ENCODE peak calls at places on chromosomes 5 and 9, in ten cellular contexts. B is ovary, H is uterus, O is HepG2, M is esophagus muscularis mucosa, K is A549, Y is tibial nerve, W is transverse colon, T is prostate gland, Q is K562. E is an unnamed sample.

GRCh38 chr9:7289773-7290172 is 509.8 kb downstream of the DMAC1 start:
- DNase-seq in K (no peak), Q (no peak), O (no peak), Y (no peak), B (no peak), M (no peak), W (no peak), T (no peak), H (no peak), E (no peak)

GRCh38 chr5:39394946-39395345 is 29.8 kb downstream of the DAB2 start:
- DNase-seq in M (no peak), T (no peak), H (no peak), Q (no peak), B (no peak), W (no peak), O (no peak), Y (no peak), K (no peak), E (no peak)

GRCh38 chr9:68546596-68547390 is 6.1 kb upstream of the TMEM252 start:
- DNase-seq in T (no peak), B (no peak), Y (peak), Q (no peak), W (no peak), H (no peak), K (no peak), M (no peak), O (peak), E (no peak)

GRCh38 chr5:138212828-138213160 is 329 bp downstream of the CDC23 start:
- DNase-seq in Y (peak), T (no peak), W (peak), Q (peak), H (no peak), B (no peak), K (peak), O (no peak), M (no peak), E (no peak)

GRCh38 chr9:76716270-76716669 is 48.0 kb upstream of the PCA3 start:
- DNase-seq in K (no peak), B (no peak), T (no peak), M (no peak), H (no peak), Q (no peak), Y (no peak), O (no peak), W (no peak), E (no peak)

GRCh38 chr5:74199005-74199404 is 441.5 kb downstream of the ENC1 start:
- DNase-seq in K (no peak), Y (no peak), B (no peak), Q (no peak), M (no peak), H (no peak), O (no peak), T (no peak), W (no peak), E (no peak)

GRCh38 chr5:93055971-93056370 is 525.0 kb downstream of the NR2F1-AS1 start:
- DNase-seq in O (no peak), H (no peak), B (no peak), M (no peak), W (no peak), K (no peak), T (no peak), Y (no peak), Q (no peak), E (no peak)

GRCh38 chr9:72292874-72293607 is 72.0 kb downstream of the ZFAND5 start:
- DNase-seq in H (no peak), W (peak), M (no peak), T (peak), B (no peak), Y (peak), O (no peak), K (peak), Q (no peak), E (peak)

GRCh38 chr5:124650960-124651662 is 95.3 kb downstream of the ZNF608 start:
- DNase-seq in B (no peak), W (no peak), Q (peak), H (no peak), Y (no peak), T (no peak), M (peak), O (no peak), K (no peak), E (no peak)

GRCh38 chr5:149198148-149198547 is 56.9 kb downstream of the ABLIM3 start:
- DNase-seq in Y (no peak), Q (no peak), M (no peak), H (no peak), B (no peak), W (no peak), T (no peak), O (no peak), K (no peak), E (no peak)

GRCh38 chr5:35803221-35803651 is 53.5 kb upstream of the IL7R start:
- DNase-seq in B (peak), K (no peak), O (no peak), Q (no peak), T (no peak), Y (no peak), W (no peak), H (no peak), M (no peak), E (peak)

GRCh38 chr9:31027678-31028077 is 1356.8 kb upstream of the ACO1 start:
- DNase-seq in B (no peak), K (no peak), W (no peak), Q (no peak), O (no peak), Y (no peak), T (no peak), M (no peak), H (no peak), E (no peak)

GRCh38 chr5:133751846-133752245 is 139.5 kb upstream of the FSTL4 start:
- DNase-seq in M (no peak), Q (no peak), K (no peak), H (no peak), O (no peak), Y (no peak), T (no peak), B (no peak), W (no peak), E (no peak)

GRCh38 chr5:123476696-123477095 is 35.3 kb upstream of the CSNK1G3 start:
- DNase-seq in W (no peak), O (no peak), M (no peak), H (no peak), K (no peak), Q (no peak), T (no peak), B (no peak), Y (no peak), E (no peak)

GRCh38 chr5:174692381-174692780 is 32.0 kb upstream of the MSX2 start:
- DNase-seq in B (no peak), O (no peak), T (no peak), Q (no peak), H (no peak), K (no peak), Y (no peak), M (no peak), W (no peak), E (no peak)

GRCh38 chr5:136062563-136063274 is 33.9 kb downstream of the TGFBI start:
- DNase-seq in W (no peak), O (peak), Q (peak), T (no peak), Y (no peak), H (no peak), K (peak), M (no peak), B (no peak), E (no peak)

GRCh38 chr5:155616779-155617392 is 603.3 kb downstream of the KIF4B start:
- DNase-seq in O (peak), M (no peak), K (peak), H (no peak), Y (peak), B (peak), Q (peak), T (no peak), W (peak), E (no peak)

GRCh38 chr5:32301891-32302290 is 10.8 kb downstream of the MTMR12 start:
- DNase-seq in Q (no peak), H (no peak), K (no peak), T (no peak), O (no peak), Y (no peak), B (no peak), M (no peak), W (no peak), E (no peak)

GRCh38 chr9:81613002-81613750 is 76.2 kb downstream of the TLE1 start:
- DNase-seq in H (peak), K (no peak), M (no peak), T (no peak), Q (no peak), Y (no peak), O (no peak), W (peak), B (peak), E (peak)

GRCh38 chr9:134324359-134325095 is 1.7 kb upstream of the RXRA start:
- DNase-seq in Q (no peak), W (peak), H (no peak), M (no peak), K (no peak), T (no peak), Y (no peak), B (peak), O (no peak), E (no peak)

GRCh38 chr9:134326754-134327526 is 685 bp downstream of the RXRA start:
- DNase-seq in Y (no peak), Q (peak), M (no peak), T (no peak), O (no peak), B (peak), W (no peak), H (no peak), K (peak), E (peak)

GRCh38 chr9:134327671-134328231 is 1.5 kb downstream of the RXRA start:
- DNase-seq in H (no peak), B (peak), Q (no peak), Y (no peak), W (no peak), T (no peak), M (no peak), O (no peak), K (no peak), E (peak)

GRCh38 chr9:134325096-134325812 is 1.0 kb upstream of the RXRA start:
- DNase-seq in B (peak), Q (peak), T (peak), Y (no peak), W (peak), O (no peak), M (no peak), H (peak), K (peak), E (peak)

DNA sequence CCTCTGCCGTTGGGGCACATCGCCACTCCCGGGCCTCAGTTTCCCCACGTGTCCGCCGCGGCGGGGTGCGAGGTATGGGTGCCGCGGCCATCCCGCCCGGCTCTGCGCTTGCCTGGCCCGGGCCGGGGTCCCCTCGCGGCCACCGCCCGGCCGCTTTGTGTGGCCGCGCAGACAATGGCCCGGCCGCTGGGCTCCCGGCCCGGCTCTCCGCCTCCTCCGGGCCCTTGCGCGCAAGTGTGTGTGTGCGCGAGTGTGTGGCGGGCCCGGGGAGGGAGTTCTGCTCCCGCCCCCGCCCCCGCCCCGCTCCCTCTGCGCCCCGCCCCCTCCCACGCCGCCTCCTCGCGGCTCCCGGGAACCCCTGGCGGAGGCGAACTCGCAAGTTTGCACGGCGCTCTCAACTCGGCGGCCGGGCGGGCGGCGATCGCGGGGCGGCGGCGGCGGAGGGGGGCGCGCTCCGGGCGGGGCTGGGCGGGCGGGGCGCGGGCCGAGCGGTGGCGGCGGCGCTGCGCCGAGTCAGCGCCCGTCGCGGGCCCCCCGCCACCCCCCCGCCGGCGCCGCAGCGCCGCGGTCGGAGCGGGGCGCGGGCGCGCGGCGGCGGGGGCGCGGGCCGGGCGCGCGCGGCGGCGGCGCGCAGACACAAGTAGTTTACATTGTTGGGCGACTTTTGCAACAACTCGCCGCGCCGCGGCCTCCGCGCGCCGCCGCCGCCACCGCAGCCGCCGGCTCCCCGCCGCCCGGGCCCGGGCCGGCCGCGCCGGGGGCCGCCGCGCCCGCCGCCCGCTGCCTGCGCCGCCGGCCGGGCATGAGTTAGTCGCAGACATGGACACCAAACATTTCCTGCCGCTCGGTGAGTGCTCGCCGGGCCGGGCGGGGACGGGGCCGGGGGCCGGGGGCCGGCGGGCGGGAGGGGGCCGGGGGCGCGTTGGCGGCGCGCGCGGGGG is at the start of gene RXRA:
- DNase-seq in H (peak), B (peak), T (peak), K (peak), Y (peak), M (no peak), O (peak), Q (peak), W (peak), E (peak)
- TF ChIP-seq CTCF in H (peak), B (peak), T (peak), K (no peak), Y (peak), M (peak), O (peak), Q (peak), W (no peak), E (no peak)

DNA sequence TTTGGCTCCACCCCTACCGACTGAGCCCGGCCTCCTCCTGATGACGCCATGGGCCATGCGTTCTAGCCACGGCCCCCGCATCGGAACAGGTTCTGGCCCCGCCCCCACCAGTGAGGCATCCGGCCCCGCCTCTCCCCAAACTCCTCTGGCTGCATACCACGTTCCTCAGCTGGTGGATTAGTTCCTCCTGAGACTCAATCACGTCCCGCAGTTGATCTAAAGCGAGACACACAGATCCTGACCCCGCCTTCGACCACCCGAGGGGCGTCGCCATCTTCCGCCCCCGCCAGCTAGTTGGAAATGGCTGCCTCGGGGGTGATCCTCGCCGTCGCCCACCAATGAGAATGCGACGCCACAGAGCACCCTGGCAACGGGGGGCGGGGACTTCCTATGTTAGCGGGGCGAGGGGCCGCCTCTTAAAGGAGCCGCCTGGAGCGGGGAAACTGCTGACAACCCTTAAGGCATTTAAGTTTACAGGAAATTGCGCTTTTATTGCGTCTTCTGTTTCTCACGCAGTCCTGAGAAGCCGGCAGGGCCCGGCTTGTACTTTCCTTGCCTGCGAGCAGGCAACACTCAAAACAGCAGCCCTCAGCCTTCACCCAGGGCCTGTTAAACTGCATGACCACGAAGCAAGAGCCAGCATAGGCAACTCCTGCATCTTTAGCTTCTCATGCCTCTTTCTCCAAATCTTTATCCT is at the start of gene SPATA24:
- DNase-seq in W (peak), K (peak), M (peak), T (peak), Y (peak), O (peak), Q (peak), H (peak), B (peak), E (peak)
- TF ChIP-seq POLR2A in W (peak), K (peak), M (no peak), T (peak), Y (no peak), O (peak), Q (peak), H (peak), B (peak), E (no peak)

GRCh38 chr9:22307013-22307711 is 139.5 kb upstream of the DMRTA1 start:
- DNase-seq in W (no peak), K (peak), Q (no peak), M (no peak), T (peak), Y (peak), B (no peak), O (peak), H (no peak), E (no peak)
- TF ChIP-seq CTCF in W (peak), K (peak), Q (no peak), M (peak), T (peak), Y (peak), B (no peak), O (peak), H (peak), E (peak)

GRCh38 chr9:98929096-98929495 is 14.6 kb upstream of the COL15A1 start:
- DNase-seq in Y (no peak), O (no peak), B (no peak), K (no peak), W (no peak), M (no peak), Q (no peak), H (no peak), T (no peak), E (no peak)
- TF ChIP-seq POLR2A in Y (no peak), O (no peak), B (no peak), K (no peak), W (no peak), M (no peak), Q (no peak), H (no peak), T (no peak), E (no peak)

GRCh38 chr5:56856779-56857178 is 41.4 kb downstream of the MAP3K1 start:
- DNase-seq in Q (no peak), B (no peak), M (no peak), O (no peak), K (no peak), T (no peak), W (no peak), Y (no peak), H (no peak), E (no peak)
- TF ChIP-seq CTCF in Q (no peak), B (no peak), M (no peak), O (no peak), K (no peak), T (no peak), W (no peak), Y (no peak), H (no peak), E (no peak)

GRCh38 chr9:117286245-117286644 is 128.6 kb downstream of the ASTN2 start:
- DNase-seq in M (no peak), Y (no peak), H (no peak), K (no peak), W (no peak), B (no peak), T (no peak), O (no peak), Q (no peak), E (peak)
- TF ChIP-seq POLR2A in M (no peak), Y (no peak), H (no peak), K (no peak), W (no peak), B (no peak), T (no peak), O (no peak), Q (no peak), E (no peak)

GRCh38 chr9:133375116-133375723 is 640 bp downstream of the SURF4 start:
- DNase-seq in K (peak), B (no peak), H (no peak), T (peak), Y (no peak), M (no peak), W (peak), O (peak), Q (no peak), E (no peak)
- TF ChIP-seq CTCF in K (peak), B (no peak), H (no peak), T (no peak), Y (no peak), M (no peak), W (no peak), O (peak), Q (peak), E (no peak)

GRCh38 chr9:97411789-97412627 is at the start of gene TDRD7:
- DNase-seq in K (peak), Q (peak), M (no peak), T (peak), B (peak), W (peak), H (peak), O (peak), Y (peak), E (peak)
- TF ChIP-seq POLR2A in K (no peak), Q (no peak), M (no peak), T (peak), B (peak), W (peak), H (peak), O (no peak), Y (no peak), E (peak)

GRCh38 chr5:59184769-59185168 is 601.9 kb downstream of the RAB3C start:
- DNase-seq in K (no peak), B (no peak), O (no peak), T (no peak), M (no peak), W (no peak), H (no peak), Y (no peak), Q (no peak), E (no peak)

GRCh38 chr5:59186623-59187022 is 603.7 kb downstream of the RAB3C start:
- DNase-seq in Y (no peak), T (no peak), W (no peak), O (no peak), M (no peak), Q (no peak), K (no peak), H (no peak), B (no peak), E (no peak)

GRCh38 chr5:59187772-59188347 is 605.0 kb downstream of the RAB3C start:
- DNase-seq in M (no peak), Q (no peak), Y (no peak), H (no peak), B (no peak), O (no peak), W (no peak), K (peak), T (no peak), E (no peak)

GRCh38 chr5:59188415-59189225 is 605.7 kb downstream of the RAB3C start:
- DNase-seq in H (peak), O (peak), M (no peak), B (peak), K (peak), W (peak), Q (peak), T (peak), Y (peak), E (peak)

DNA sequence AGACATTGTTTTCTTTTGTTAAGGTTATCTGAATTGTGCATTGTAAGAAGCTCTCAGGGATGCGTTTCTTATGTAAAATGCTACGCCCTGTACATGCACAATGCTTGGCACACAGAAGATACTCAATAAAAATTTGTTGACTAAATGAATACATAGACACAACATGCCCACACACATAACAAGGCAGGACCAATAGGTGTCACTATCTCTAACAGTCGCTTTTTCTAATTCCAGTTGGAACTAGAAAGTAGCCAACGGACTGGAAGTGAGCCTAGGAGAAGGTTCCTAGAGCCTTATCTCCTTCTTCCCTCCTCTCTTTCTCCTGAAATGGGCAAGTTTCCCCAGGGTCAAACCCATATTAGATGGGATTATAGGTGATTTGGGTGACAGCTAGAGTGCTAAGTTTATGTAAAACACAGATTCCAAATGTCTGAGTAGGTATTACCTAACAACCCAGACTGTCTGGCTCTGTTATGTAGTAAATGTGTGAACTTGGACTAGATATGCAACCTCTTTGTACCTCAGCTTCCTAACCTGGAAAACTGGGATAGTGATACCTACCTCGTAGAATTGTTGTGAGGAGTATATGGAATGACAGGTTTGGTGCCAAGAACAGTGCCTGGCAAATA is 603.0 kb downstream of the RAB3C start:
- DNase-seq in H (no peak), O (no peak), B (no peak), T (no peak), W (no peak), Q (no peak), M (no peak), Y (no peak), K (no peak), E (no peak)
- TF ChIP-seq CTCF in H (no peak), O (no peak), B (no peak), T (no peak), W (no peak), Q (no peak), M (no peak), Y (no peak), K (peak), E (no peak)

E was measured in upper lobe of left lung.